ENCODE peak calls at places on chromosomes 2 and 18, in six cellular contexts. N is GM12878, I is H1, H is SK-N-SH, X is K562, S is HepG2. A is an unnamed sample.

GRCh38 chr2:241465543-241465942 is 42.8 kb downstream of the STK25 start:
- DNase-seq in N (no peak), I (no peak), H (no peak), X (no peak), S (no peak), A (no peak)

GRCh38 chr2:9099341-9099751 is 95.9 kb upstream of the MBOAT2 start:
- DNase-seq in N (peak), I (no peak), H (no peak), X (no peak), S (peak), A (no peak)

GRCh38 chr2:45027051-45027450 is 17.8 kb upstream of the SIX2 start:
- DNase-seq in N (no peak), I (no peak), H (no peak), X (no peak), S (no peak), A (no peak)

GRCh38 chr2:143468341-143468888 is 339.2 kb downstream of the ARHGAP15 start:
- DNase-seq in N (peak), I (no peak), H (no peak), X (no peak), S (no peak), A (no peak)

GRCh38 chr2:65164379-65165023 is 34.6 kb upstream of the RAB1A start:
- DNase-seq in N (no peak), I (no peak), H (no peak), X (no peak), S (no peak), A (no peak)

GRCh38 chr2:144704696-144705095 is 184.8 kb upstream of the ZEB2 start:
- DNase-seq in N (no peak), I (no peak), H (no peak), X (no peak), S (no peak), A (no peak)

GRCh38 chr2:27973592-27973991 is 83.1 kb downstream of the BABAM2 start:
- DNase-seq in N (no peak), I (no peak), H (no peak), X (no peak), S (no peak), A (no peak)

GRCh38 chr18:73431620-73432019 is 563.8 kb upstream of the NETO1 start:
- DNase-seq in N (no peak), I (no peak), H (no peak), X (no peak), S (no peak), A (no peak)

GRCh38 chr2:124888431-124888830 is 863.3 kb downstream of the CNTNAP5 start:
- DNase-seq in N (no peak), I (no peak), H (no peak), X (no peak), S (no peak), A (no peak)

GRCh38 chr2:37020212-37020886 is 54.0 kb upstream of the STRN start:
- DNase-seq in N (no peak), I (no peak), H (peak), X (no peak), S (no peak), A (no peak)

GRCh38 chr2:136801628-136802027 is 36.3 kb downstream of the THSD7B start:
- DNase-seq in N (no peak), I (no peak), H (no peak), X (no peak), S (no peak), A (no peak)

GRCh38 chr18:65498605-65499004 is 252.2 kb upstream of the CDH7 start:
- DNase-seq in N (no peak), I (no peak), H (no peak), X (no peak), S (no peak), A (no peak)

GRCh38 chr2:186780701-186781316 is 68.2 kb downstream of the ZSWIM2 start:
- DNase-seq in N (no peak), I (no peak), H (peak), X (no peak), S (peak), A (peak)

GRCh38 chr2:188786368-188786781 is 187.8 kb upstream of the COL3A1 start:
- DNase-seq in N (no peak), I (no peak), H (no peak), X (no peak), S (no peak), A (peak)

GRCh38 chr2:188787661-188788044 is 186.5 kb upstream of the COL3A1 start:
- DNase-seq in N (no peak), I (no peak), H (no peak), X (no peak), S (no peak), A (peak)

GRCh38 chr2:188785515-188785914 is 188.7 kb upstream of the COL3A1 start:
- DNase-seq in N (no peak), I (no peak), H (no peak), X (no peak), S (no peak), A (no peak)

GRCh38 chr2:188788621-188789020 is 185.6 kb upstream of the COL3A1 start:
- DNase-seq in N (no peak), I (no peak), H (no peak), X (no peak), S (no peak), A (peak)

GRCh38 chr2:188787002-188787660 is 187.0 kb upstream of the COL3A1 start:
- DNase-seq in N (no peak), I (no peak), H (no peak), X (no peak), S (no peak), A (peak)
- TF ChIP-seq JUND in N (no peak), I (no peak), H (peak), X (no peak), S (no peak), A (no peak)

DNA sequence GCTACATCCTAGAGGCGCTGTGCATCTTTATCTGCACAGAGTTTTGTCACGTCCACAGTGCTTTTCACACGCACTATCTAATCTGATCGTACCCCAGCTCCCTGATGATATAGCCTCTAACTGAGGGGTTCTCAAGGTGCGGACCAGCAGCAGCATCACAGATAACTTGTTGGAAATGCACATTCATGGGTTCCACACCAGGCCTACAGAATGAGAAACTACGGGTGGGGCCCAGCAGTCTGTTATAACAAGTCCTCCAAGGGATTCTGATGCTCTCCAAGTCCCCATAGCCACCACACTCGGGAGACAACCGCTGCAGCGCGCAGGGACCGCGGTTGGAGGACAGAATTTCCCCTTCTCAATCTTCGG is 759 bp upstream of the BZW1 start:
- DNase-seq in N (no peak), I (no peak), H (peak), X (no peak), S (no peak), A (no peak)
- TF ChIP-seq RAD21 in N (no peak), I (no peak), H (no peak), X (no peak), S (peak), A (no peak)

GRCh38 chr18:53422896-53423295 is 801.6 kb downstream of the MBD2 start:
- DNase-seq in N (no peak), I (no peak), H (no peak), X (no peak), S (no peak), A (no peak)

GRCh38 chr18:53421869-53422268 is 802.6 kb downstream of the MBD2 start:
- DNase-seq in N (no peak), I (no peak), H (no peak), X (no peak), S (no peak), A (no peak)

DNA sequence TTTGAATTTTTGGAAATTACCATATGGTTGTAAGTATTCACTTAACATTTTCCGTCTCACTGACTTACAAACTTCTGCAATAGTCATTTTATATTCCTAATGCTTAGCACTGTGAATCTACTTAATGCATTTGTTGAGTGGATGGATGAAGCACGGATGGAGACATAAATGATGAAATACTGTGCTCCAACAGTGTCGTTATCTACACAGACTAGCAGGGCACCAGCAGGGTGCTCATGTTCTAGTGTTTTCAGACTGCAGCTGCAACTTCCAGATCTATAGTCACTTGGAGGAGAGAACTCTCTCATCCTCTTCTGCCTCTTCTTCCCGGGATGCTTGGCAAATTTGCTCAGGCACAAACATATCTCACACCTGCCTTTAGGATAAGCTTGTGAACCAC is 797.8 kb downstream of the MBD2 start:
- DNase-seq in N (no peak), I (no peak), H (no peak), X (no peak), S (no peak), A (no peak)
- TF ChIP-seq JUND in N (no peak), I (no peak), H (no peak), X (no peak), S (no peak), A (no peak)

GRCh38 chr18:56162316-56162715 is 476.1 kb downstream of the TXNL1 start:
- DNase-seq in N (no peak), I (no peak), H (no peak), X (no peak), S (no peak), A (no peak)
- TF ChIP-seq RAD21 in N (no peak), I (no peak), H (no peak), X (no peak), S (no peak), A (no peak)

DNA sequence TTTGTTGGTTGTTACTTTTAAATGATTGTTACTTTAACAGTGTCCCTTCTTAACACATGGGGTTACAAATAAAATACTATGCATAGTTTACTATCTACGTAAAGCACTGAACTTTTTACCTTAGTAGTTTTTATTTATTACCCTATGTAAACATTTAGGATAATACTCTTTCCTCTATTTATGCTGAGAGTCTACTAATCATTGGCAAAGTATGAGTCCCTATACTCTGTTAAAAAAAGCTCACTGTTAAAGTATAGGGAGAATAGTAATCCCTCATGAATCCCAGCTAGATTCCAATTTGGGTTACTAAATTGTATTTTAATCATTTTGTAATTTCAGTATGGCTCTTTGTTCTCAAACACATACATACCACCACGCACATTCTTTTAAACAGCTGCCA is 104.8 kb downstream of the TMEM247 start:
- DNase-seq in N (no peak), I (no peak), H (no peak), X (no peak), S (no peak), A (no peak)
- TF ChIP-seq JUND in N (no peak), I (no peak), H (no peak), X (no peak), S (no peak), A (no peak)

GRCh38 chr2:34147780-34148179 is 548.7 kb upstream of the FAM98A start:
- DNase-seq in N (no peak), I (no peak), H (no peak), X (no peak), S (no peak), A (no peak)
- TF ChIP-seq RAD21 in N (no peak), I (no peak), H (no peak), X (no peak), S (no peak), A (no peak)

DNA sequence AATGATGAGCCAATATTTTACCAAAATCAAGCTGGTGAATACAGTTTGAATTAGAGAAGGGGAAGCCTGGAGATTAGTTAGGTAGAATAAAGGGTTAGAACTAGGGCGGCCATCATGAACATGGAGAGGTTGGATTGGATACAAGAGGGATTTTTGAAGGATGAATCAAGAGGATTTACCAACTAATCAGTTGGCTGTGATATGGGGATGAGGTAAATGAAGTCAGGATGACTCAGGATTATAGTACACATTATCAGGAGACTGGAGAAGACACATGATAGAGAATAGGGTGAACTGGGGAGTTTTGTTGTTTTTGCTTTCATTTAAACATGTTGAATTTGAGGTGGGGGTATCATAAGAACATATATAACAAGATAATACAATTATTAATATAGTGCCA is 73.8 kb upstream of the PROKR1 start:
- DNase-seq in N (no peak), I (no peak), H (no peak), X (no peak), S (no peak), A (no peak)
- TF ChIP-seq JUND in N (no peak), I (no peak), H (no peak), X (no peak), S (no peak), A (no peak)

GRCh38 chr18:77321823-77322805 is 72.5 kb downstream of the GALR1 start:
- DNase-seq in N (no peak), I (no peak), H (no peak), X (peak), S (peak), A (no peak)

GRCh38 chr18:77316641-77317040 is 67.0 kb downstream of the GALR1 start:
- DNase-seq in N (no peak), I (no peak), H (no peak), X (no peak), S (no peak), A (no peak)

GRCh38 chr18:77316013-77316412 is 66.4 kb downstream of the GALR1 start:
- DNase-seq in N (no peak), I (no peak), H (no peak), X (no peak), S (no peak), A (no peak)

GRCh38 chr18:77323640-77324370 is 74.2 kb downstream of the GALR1 start:
- DNase-seq in N (no peak), I (no peak), H (no peak), X (no peak), S (no peak), A (no peak)

GRCh38 chr18:77320960-77321559 is 71.4 kb downstream of the GALR1 start:
- DNase-seq in N (no peak), I (no peak), H (no peak), X (no peak), S (no peak), A (no peak)
- TF ChIP-seq RAD21 in N (no peak), I (no peak), H (no peak), X (no peak), S (no peak), A (no peak)

A was measured in HCT116.